ENCODE peak calls at places on chromosomes 16 and 17, in ten cellular contexts. G is fibroblast of lung, L is uterus, E is colonic mucosa, U is adrenal gland, Y is cardiac muscle cell, I is psoas muscle, J is upper lobe of right lung, T is neural progenitor cell, V is ascending aorta. S is an unnamed sample. For H3K9me3, the result is how much of the 10 kb centered on the place peaks cover.

GRCh38 chr17:51056813-51057510 is 63.7 kb downstream of the SPAG9 start:
- DNase-seq in J (no peak), V (no peak), L (peak), I (no peak), Y (peak), E (peak), U (peak), G (peak), T (peak), S (no peak)

GRCh38 chr17:57440522-57441269 is 184.4 kb downstream of the MSI2 start:
- DNase-seq in J (no peak), G (peak), L (peak), V (peak), Y (peak), E (peak), I (peak), T (peak), U (peak), S (no peak)

GRCh38 chr17:7336240-7337175 is at the start of gene ACAP1:
- DNase-seq in J (peak), U (no peak), Y (no peak), V (no peak), I (no peak), G (no peak), T (no peak), E (peak), L (no peak), S (peak)

GRCh38 chr17:74296548-74296936 is 22.5 kb downstream of the DNAI2 start:
- DNase-seq in I (peak), J (no peak), G (peak), V (no peak), U (peak), L (peak), E (peak), T (peak), Y (peak), S (peak)

GRCh38 chr17:5437721-5438317 is 1.1 kb downstream of the C1QBP start:
- DNase-seq in I (no peak), Y (no peak), T (no peak), J (no peak), L (no peak), E (no peak), V (no peak), G (peak), U (no peak), S (no peak)

GRCh38 chr16:2841606-2842339 is 11.7 kb downstream of the ZG16B start:
- DNase-seq in U (no peak), Y (no peak), G (no peak), T (no peak), J (peak), V (no peak), I (peak), E (no peak), L (no peak), S (no peak)

GRCh38 chr17:60510031-60510430 is 16.0 kb downstream of the APPBP2 start:
- DNase-seq in G (no peak), J (no peak), I (no peak), E (no peak), V (no peak), L (no peak), Y (no peak), U (no peak), T (no peak), S (no peak)

GRCh38 chr17:31673076-31673475 is 186.0 kb downstream of the COPRS start:
- DNase-seq in I (no peak), J (no peak), Y (no peak), V (no peak), T (no peak), L (no peak), E (no peak), U (no peak), G (no peak), S (no peak)

GRCh38 chr16:84893849-84894599 is 74.2 kb downstream of the CRISPLD2 start:
- DNase-seq in L (no peak), G (no peak), U (no peak), Y (no peak), J (no peak), I (no peak), T (no peak), E (no peak), V (no peak), S (no peak)

GRCh38 chr16:29821663-29822115 is 1.4 kb downstream of the MVP start:
- DNase-seq in V (no peak), L (peak), J (no peak), G (peak), T (no peak), I (no peak), E (no peak), U (no peak), Y (peak), S (no peak)

GRCh38 chr17:45019177-45019711 is 32.2 kb downstream of the DCAKD start:
- DNase-seq in Y (peak), U (peak), J (peak), L (peak), T (peak), V (no peak), G (peak), E (peak), I (peak), S (no peak)

GRCh38 chr17:49403514-49404289 is 11.0 kb downstream of the PHB1 start:
- DNase-seq in J (no peak), I (no peak), L (no peak), Y (no peak), U (no peak), T (no peak), E (no peak), G (no peak), V (no peak), S (no peak)

GRCh38 chr16:11094838-11095565 is 150.6 kb downstream of the CLEC16A start:
- DNase-seq in J (peak), V (no peak), E (no peak), T (no peak), G (no peak), U (no peak), Y (no peak), L (no peak), I (no peak), S (no peak)

GRCh38 chr16:7182510-7183109 is 150.0 kb upstream of the RBFOX1 start:
- DNase-seq in Y (no peak), I (no peak), T (peak), V (no peak), G (no peak), J (no peak), E (no peak), L (no peak), U (no peak), S (no peak)

GRCh38 chr17:27384261-27384701 is 72.0 kb upstream of the KSR1 start:
- DNase-seq in T (no peak), L (peak), G (peak), V (peak), U (peak), Y (peak), I (peak), E (no peak), J (no peak), S (no peak)

GRCh38 chr16:290681-291405 is 7.9 kb downstream of the PDIA2 start:
- DNase-seq in T (no peak), I (no peak), G (no peak), E (no peak), J (no peak), V (no peak), Y (no peak), L (no peak), U (no peak), S (no peak)

GRCh38 chr16:76486740-76487139 is 209.5 kb downstream of the CNTNAP4 start:
- DNase-seq in T (no peak), E (no peak), G (no peak), U (no peak), Y (no peak), I (no peak), L (no peak), V (no peak), J (no peak), S (no peak)

GRCh38 chr16:13148294-13148693 is 246.9 kb downstream of the SHISA9 start:
- DNase-seq in L (no peak), V (no peak), I (no peak), G (no peak), Y (no peak), J (no peak), E (no peak), U (no peak), T (no peak), S (no peak)

GRCh38 chr17:32907583-32907982 is 20.4 kb upstream of the TMEM98 start:
- DNase-seq in U (peak), J (no peak), V (no peak), L (no peak), Y (peak), I (no peak), G (no peak), E (peak), T (no peak), S (no peak)

GRCh38 chr17:64470676-64471075 is 21.8 kb downstream of the MILR1 start:
- DNase-seq in T (peak), U (no peak), L (no peak), Y (no peak), G (no peak), I (no peak), V (no peak), E (no peak), J (no peak), S (no peak)

GRCh38 chr16:83831451-83831987 is 23.7 kb downstream of the HSBP1 start:
- DNase-seq in V (no peak), E (no peak), T (no peak), G (no peak), I (no peak), L (no peak), Y (no peak), U (no peak), J (no peak), S (no peak)

GRCh38 chr16:83837566-83837965 is 29.8 kb downstream of the HSBP1 start:
- DNase-seq in J (no peak), Y (no peak), E (no peak), L (no peak), I (no peak), U (no peak), G (no peak), V (no peak), T (no peak), S (no peak)

GRCh38 chr16:83830769-83831450 is 23.1 kb downstream of the HSBP1 start:
- DNase-seq in E (no peak), G (peak), V (no peak), J (no peak), T (no peak), Y (peak), I (no peak), U (no peak), L (no peak), S (no peak)

GRCh38 chr16:83835972-83836566 is 28.3 kb downstream of the HSBP1 start:
- DNase-seq in L (no peak), I (no peak), E (no peak), T (no peak), V (no peak), Y (peak), J (no peak), U (no peak), G (peak), S (no peak)

GRCh38 chr16:83833921-83834320 is 26.1 kb downstream of the HSBP1 start:
- DNase-seq in U (no peak), Y (no peak), G (no peak), J (no peak), L (no peak), T (no peak), V (no peak), I (no peak), E (no peak), S (no peak)
- H3K9me3 ChIP-seq in U (under half), Y (under half), G (under half), J (under half), L (under half), T (under half), V (under half), I (under half), E (under half), S (under half)

GRCh38 chr17:82957469-82957795 is 117.6 kb upstream of the ZNF750 start:
- DNase-seq in T (no peak), Y (no peak), G (no peak), V (no peak), I (peak), E (no peak), J (no peak), U (no peak), L (no peak), S (no peak)
- H3K9me3 ChIP-seq in T (under half), Y (under half), G (under half), V (under half), I (under half), E (under half), J (under half), U (under half), L (under half), S (under half)

GRCh38 chr16:35152067-35152627 is 1692.7 kb downstream of the TP53TG3F start:
- DNase-seq in G (no peak), L (no peak), V (no peak), Y (no peak), J (no peak), I (no peak), U (no peak), E (no peak), T (no peak), S (no peak)
- H3K9me3 ChIP-seq in G (under half), L (under half), V (under half), Y (under half), J (under half), I (under half), U (under half), E (under half), T (under half), S (under half)

GRCh38 chr16:35140293-35140986 is 1681.0 kb downstream of the TP53TG3F start:
- DNase-seq in T (no peak), J (peak), L (no peak), U (no peak), E (no peak), I (no peak), G (no peak), V (no peak), Y (no peak), S (no peak)
- H3K9me3 ChIP-seq in T (under half), J (under half), L (under half), U (under half), E (under half), I (under half), G (under half), V (under half), Y (under half), S (under half)

GRCh38 chr16:35198223-35199199 is 1739.1 kb downstream of the TP53TG3F start:
- DNase-seq in E (no peak), I (no peak), U (no peak), G (no peak), V (no peak), T (no peak), Y (no peak), J (peak), L (no peak), S (no peak)

GRCh38 chr16:35203636-35204035 is 1744.2 kb downstream of the TP53TG3F start:
- DNase-seq in E (no peak), I (no peak), V (no peak), G (no peak), Y (no peak), U (no peak), J (no peak), T (no peak), L (no peak), S (no peak)

GRCh38 chr16:35197656-35198055 is 1738.2 kb downstream of the TP53TG3F start:
- DNase-seq in V (no peak), Y (no peak), I (no peak), L (no peak), E (no peak), G (no peak), T (no peak), J (no peak), U (no peak), S (no peak)

GRCh38 chr16:35200662-35201061 is 1741.2 kb downstream of the TP53TG3F start:
- DNase-seq in U (no peak), T (no peak), L (no peak), Y (no peak), J (no peak), G (no peak), E (no peak), I (no peak), V (no peak), S (no peak)

GRCh38 chr16:35201151-35201550 is 1741.7 kb downstream of the TP53TG3F start:
- DNase-seq in G (no peak), Y (no peak), L (no peak), U (no peak), E (no peak), V (no peak), I (no peak), T (no peak), J (no peak), S (no peak)
- H3K9me3 ChIP-seq in G (under half), Y (under half), L (under half), U (under half), E (under half), V (under half), I (under half), T (under half), J (under half), S (under half)

DNA sequence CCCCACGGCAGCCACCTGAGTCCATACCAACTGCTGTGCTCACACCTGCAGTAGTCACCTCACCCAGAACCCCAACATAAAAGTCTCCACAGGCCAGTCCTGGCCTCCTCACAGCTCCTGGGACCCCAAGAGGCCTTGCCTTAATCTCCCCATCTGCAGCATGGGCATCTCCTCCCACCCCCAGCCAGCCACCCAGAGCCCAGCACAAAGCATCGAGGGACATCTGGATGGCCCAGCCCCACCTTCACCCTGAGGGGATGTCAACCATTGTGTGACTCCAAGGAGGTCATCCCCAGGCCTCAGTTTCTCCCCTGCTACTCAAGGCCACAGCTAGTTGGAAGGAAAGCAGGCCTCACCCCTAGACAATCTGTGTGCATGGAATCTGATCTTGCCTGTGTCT is 1775.3 kb downstream of the TP53TG3F start:
- DNase-seq in J (no peak), T (no peak), V (no peak), Y (no peak), L (no peak), I (no peak), U (no peak), G (no peak), E (no peak), S (no peak)
- H3K9me3 ChIP-seq in J (under half), T (under half), V (under half), Y (under half), L (under half), I (under half), U (under half), G (under half), E (under half), S (under half)

DNA sequence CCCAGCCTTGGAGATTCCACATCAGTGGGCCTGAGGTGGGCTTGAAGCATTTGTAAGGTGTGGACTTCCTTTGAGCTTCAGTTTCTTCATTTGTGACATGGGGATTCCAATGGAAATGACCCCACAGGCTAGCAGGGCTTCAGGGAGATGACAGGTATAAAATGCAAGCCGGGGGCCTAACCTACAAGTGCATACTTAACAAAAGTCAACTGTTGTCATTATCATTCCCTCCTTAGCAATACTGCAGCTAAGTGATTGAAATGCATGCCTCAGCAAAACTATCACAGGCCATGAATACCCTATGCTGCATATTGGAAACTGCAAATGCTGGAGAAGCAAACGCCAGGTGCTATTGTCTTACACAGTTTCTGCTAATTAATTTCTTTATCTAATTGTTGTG is 19.8 kb downstream of the CCL4 start:
- DNase-seq in U (no peak), J (no peak), I (no peak), V (no peak), Y (no peak), E (no peak), T (no peak), G (no peak), L (no peak), S (no peak)
- H3K9me3 ChIP-seq in U (under half), J (under half), I (under half), V (under half), Y (under half), E (under half), T (under half), G (under half), L (under half), S (under half)

GRCh38 chr16:71449020-71449419 is 7.2 kb upstream of the TLE7 start:
- DNase-seq in L (no peak), J (no peak), V (no peak), I (no peak), G (no peak), Y (no peak), E (no peak), U (no peak), T (no peak), S (no peak)
- H3K9me3 ChIP-seq in L (half or more), J (half or more), V (half or more), I (half or more), G (under half), Y (under half), E (under half), U (half or more), T (under half), S (under half)

GRCh38 chr16:21659124-21659523 is 4.6 kb upstream of the OTOA start:
- DNase-seq in J (no peak), V (no peak), G (no peak), L (no peak), T (no peak), I (no peak), U (no peak), E (no peak), Y (no peak), S (no peak)
- H3K9me3 ChIP-seq in J (under half), V (under half), G (under half), L (under half), T (under half), I (under half), U (under half), E (under half), Y (under half), S (under half)

S was measured in T-helper 17 cell.